ENCODE peak calls at places on chromosomes 11 and 22, in seven cellular contexts. M is H54; N is Calu3; B is activated CD4-positive, alpha-beta T cell treated with anti-CD3 and anti-CD28 coated beads for 48 hours; D is stimulated activated CD4-positive, alpha-beta T cell treated with anti-CD3 and anti-CD28 coated beads, Interleukin-1b, Interleukin-23, amount 100 ng/mL, for 48 hours; A is HEK293T; O is RKO. F is an unnamed sample.

GRCh38 chr22:23088199-23088604 is 17.9 kb downstream of the GNAZ start:
- DNase-seq in M (no peak), N (peak), B (peak), D (no peak), A (no peak), O (no peak), F (peak)

GRCh38 chr22:47619631-47620030 is 857.2 kb downstream of the TBC1D22A start:
- DNase-seq in M (no peak), N (no peak), B (no peak), D (no peak), A (no peak), O (no peak), F (no peak)

GRCh38 chr11:85385561-85385960 is 241.6 kb downstream of the DLG2 start:
- DNase-seq in M (no peak), N (no peak), B (no peak), D (no peak), A (no peak), O (no peak), F (no peak)

GRCh38 chr22:43007519-43008102 is 7.3 kb downstream of the PACSIN2 start:
- DNase-seq in M (no peak), N (no peak), B (no peak), D (no peak), A (no peak), O (peak), F (no peak)

GRCh38 chr11:13578514-13579140 is 82.8 kb upstream of the PTH start:
- DNase-seq in M (no peak), N (no peak), B (no peak), D (no peak), A (no peak), O (no peak), F (no peak)

GRCh38 chr22:37137131-37137530 is 12.6 kb downstream of the IL2RB start:
- DNase-seq in M (no peak), N (no peak), B (no peak), D (no peak), A (no peak), O (no peak), F (no peak)

GRCh38 chr22:49960967-49961600 is 512 bp downstream of the PIM3 start:
- DNase-seq in M (no peak), N (peak), B (peak), D (no peak), A (no peak), O (peak), F (no peak)

GRCh38 chr11:17649696-17650600 is 69.4 kb upstream of the MYOD1 start:
- DNase-seq in M (peak), N (peak), B (no peak), D (no peak), A (peak), O (no peak), F (no peak)

GRCh38 chr11:36122715-36123114 is 166.5 kb downstream of the COMMD9 start:
- DNase-seq in M (no peak), N (no peak), B (no peak), D (no peak), A (no peak), O (no peak), F (peak)

GRCh38 chr11:130580372-130580771 is 131.9 kb downstream of the ADAMTS15 start:
- DNase-seq in M (peak), N (peak), B (no peak), D (no peak), A (no peak), O (no peak), F (peak)

GRCh38 chr11:1472180-1473005 is 14.2 kb downstream of the MOB2 start:
- DNase-seq in M (no peak), N (no peak), B (no peak), D (no peak), A (no peak), O (no peak), F (no peak)

GRCh38 chr11:65782816-65783228 is 2.0 kb upstream of the AP5B1 start:
- DNase-seq in M (no peak), N (no peak), B (no peak), D (no peak), A (no peak), O (no peak), F (no peak)

GRCh38 chr11:77113382-77114088 is 10.9 kb downstream of the OMP start:
- DNase-seq in M (peak), N (peak), B (peak), D (no peak), A (peak), O (peak), F (no peak)